ENCODE peak calls at places on chromosomes 6 and 20, in four cellular contexts. D, X, A and N are unnamed samples.

GRCh38 chr6:146481527-146481926 is 62.1 kb upstream of the RAB32 start:
- DNase-seq in A (no peak), D (no peak), X (no peak), N (no peak)

GRCh38 chr6:138654715-138655634 is 118.6 kb upstream of the CCDC28A start:
- DNase-seq in A (no peak), D (no peak), X (no peak), N (no peak)

GRCh38 chr6:25370175-25371036 is 91.2 kb downstream of the CARMIL1 start:
- DNase-seq in D (no peak), X (no peak), A (no peak), N (no peak)

GRCh38 chr20:58593880-58594473 is 57.1 kb upstream of the STX16 start:
- DNase-seq in D (no peak), A (no peak), X (no peak), N (no peak)

GRCh38 chr6:19804362-19805145 is 32.6 kb upstream of the ID4 start:
- DNase-seq in A (peak; percentile 94), X (no peak), D (no peak), N (peak; percentile 2)

GRCh38 chr6:24935753-24936152 is at the start of gene RIPOR2:
- DNase-seq in D (peak; percentile 70), X (peak; percentile 38), A (no peak), N (peak; percentile 61)

GRCh38 chr6:68634503-68635411 is at the start of gene ADGRB3:
- DNase-seq in D (peak; percentile 15), X (no peak), A (peak; percentile 96), N (no peak)

GRCh38 chr20:37131486-37131885 is 35.7 kb upstream of the RBL1 start:
- DNase-seq in A (no peak), X (no peak), D (no peak), N (no peak)

GRCh38 chr6:43953256-43953655 is 174.0 kb downstream of the MRPL14 start:
- DNase-seq in A (no peak), D (no peak), X (no peak), N (no peak)

GRCh38 chr6:157769776-157770430 is 53.1 kb upstream of the SNX9 start:
- DNase-seq in A (no peak), D (no peak), X (no peak), N (no peak)

GRCh38 chr20:46894579-46894958 is at the start of gene EYA2:
- DNase-seq in A (no peak), X (no peak), D (no peak), N (no peak)

GRCh38 chr6:139473239-139473701 is 98.8 kb upstream of the CITED2 start:
- DNase-seq in X (no peak), D (no peak), A (no peak), N (no peak)

GRCh38 chr6:110395221-110395620 is 20.2 kb downstream of the DDO start:
- DNase-seq in D (no peak), A (peak; percentile 34), X (no peak), N (no peak)

GRCh38 chr6:127439718-127440117 is 19.5 kb downstream of the KIAA0408 start:
- DNase-seq in D (no peak), X (no peak), A (no peak), N (no peak)

GRCh38 chr20:313948-314347 is 11.4 kb upstream of the SOX12 start:
- DNase-seq in A (no peak), X (no peak), D (no peak), N (no peak)

GRCh38 chr6:168678588-168678987 is 237.6 kb downstream of the SMOC2 start:
- DNase-seq in A (no peak), X (no peak), D (no peak), N (no peak)

GRCh38 chr6:169989594-169989993 is 238.2 kb downstream of the ERMARD start:
- DNase-seq in D (no peak), X (no peak), A (no peak), N (no peak)

GRCh38 chr20:63969851-63970713 is at the start of gene ZNF512B:
- DNase-seq in D (peak; percentile 67), A (peak; percentile 57), X (no peak), N (no peak)

GRCh38 chr20:12110711-12111110 is 193.0 kb downstream of the BTBD3 start:
- DNase-seq in A (no peak), X (no peak), D (no peak), N (no peak)

GRCh38 chr6:95576218-95576617 is 1.1 kb upstream of the MANEA start:
- DNase-seq in A (no peak), D (no peak), X (no peak), N (no peak)

GRCh38 chr20:49539481-49540231 is 28.3 kb downstream of the PTGIS start:
- DNase-seq in D (no peak), A (no peak), X (no peak), N (no peak)

GRCh38 chr20:5147193-5147592 is 20.4 kb downstream of the CDS2 start:
- DNase-seq in A (no peak), D (no peak), X (no peak), N (no peak)

GRCh38 chr20:44714701-44715494 is at the start of gene CCN5:
- DNase-seq in A (peak; percentile 57), X (no peak), D (no peak), N (no peak)